ENCODE peak calls at places on chromosomes 11 and 22, in ten cellular contexts. One of them, this sample, is unnamed.

GRCh38 chr22:43260818-43261217 is 73.9 kb upstream of the TTLL12 start:
- DNase-seq in sigmoid colon: no peak
- DNase-seq in GM12878: no peak
- DNase-seq in CD8-positive, alpha-beta T cell: no peak
- DNase-seq in heart right ventricle: no peak
- DNase-seq in AG09309: no peak
- DNase-seq in fibroblast of lung: no peak
- DNase-seq in Peyer's patch: no peak
- DNase-seq in AG04450: no peak
- DNase-seq in IMR-90: peak
- DNase-seq in this sample: no peak

GRCh38 chr11:81869337-81870065 is 864.2 kb downstream of the FAM181B start:
- DNase-seq in IMR-90: no peak
- DNase-seq in sigmoid colon: no peak
- DNase-seq in fibroblast of lung: peak
- DNase-seq in AG04450: no peak
- DNase-seq in Peyer's patch: peak
- DNase-seq in heart right ventricle: no peak
- DNase-seq in CD8-positive, alpha-beta T cell: peak
- DNase-seq in GM12878: peak
- DNase-seq in AG09309: no peak
- DNase-seq in this sample: peak

GRCh38 chr11:27444801-27445215 is 27.8 kb downstream of the LGR4 start:
- DNase-seq in sigmoid colon: no peak
- DNase-seq in fibroblast of lung: no peak
- DNase-seq in IMR-90: no peak
- DNase-seq in CD8-positive, alpha-beta T cell: no peak
- DNase-seq in AG09309: no peak
- DNase-seq in AG04450: no peak
- DNase-seq in Peyer's patch: no peak
- DNase-seq in GM12878: no peak
- DNase-seq in heart right ventricle: no peak
- DNase-seq in this sample: no peak

GRCh38 chr11:12052676-12053605 is 44.5 kb upstream of the DKK3 start:
- DNase-seq in AG04450: no peak
- DNase-seq in IMR-90: no peak
- DNase-seq in sigmoid colon: peak
- DNase-seq in fibroblast of lung: no peak
- DNase-seq in CD8-positive, alpha-beta T cell: no peak
- DNase-seq in Peyer's patch: no peak
- DNase-seq in GM12878: no peak
- DNase-seq in AG09309: no peak
- DNase-seq in heart right ventricle: no peak
- DNase-seq in this sample: no peak

GRCh38 chr22:36678477-36678876 is 25.1 kb downstream of the CACNG2 start:
- DNase-seq in AG04450: no peak
- DNase-seq in fibroblast of lung: no peak
- DNase-seq in CD8-positive, alpha-beta T cell: no peak
- DNase-seq in IMR-90: no peak
- DNase-seq in AG09309: no peak
- DNase-seq in Peyer's patch: no peak
- DNase-seq in GM12878: no peak
- DNase-seq in sigmoid colon: no peak
- DNase-seq in heart right ventricle: no peak
- DNase-seq in this sample: no peak

GRCh38 chr11:86955111-86955673 is at the start of gene FZD4:
- DNase-seq in AG04450: peak
- DNase-seq in CD8-positive, alpha-beta T cell: no peak
- DNase-seq in fibroblast of lung: peak
- DNase-seq in GM12878: no peak
- DNase-seq in AG09309: peak
- DNase-seq in Peyer's patch: peak
- DNase-seq in IMR-90: peak
- DNase-seq in sigmoid colon: peak
- DNase-seq in heart right ventricle: peak
- DNase-seq in this sample: peak

GRCh38 chr22:32080904-32081303 is 37.8 kb downstream of the SLC5A1 start:
- DNase-seq in fibroblast of lung: peak
- DNase-seq in CD8-positive, alpha-beta T cell: no peak
- DNase-seq in sigmoid colon: no peak
- DNase-seq in Peyer's patch: no peak
- DNase-seq in AG04450: peak
- DNase-seq in GM12878: peak
- DNase-seq in AG09309: peak
- DNase-seq in IMR-90: peak
- DNase-seq in heart right ventricle: no peak
- DNase-seq in this sample: peak

GRCh38 chr11:76030286-76030685 is 176.0 kb downstream of the WNT11 start:
- DNase-seq in fibroblast of lung: peak
- DNase-seq in heart right ventricle: no peak
- DNase-seq in IMR-90: peak
- DNase-seq in GM12878: no peak
- DNase-seq in CD8-positive, alpha-beta T cell: no peak
- DNase-seq in sigmoid colon: no peak
- DNase-seq in AG09309: no peak
- DNase-seq in AG04450: peak
- DNase-seq in Peyer's patch: no peak
- DNase-seq in this sample: no peak

GRCh38 chr11:28257761-28258160 is 149.6 kb downstream of the METTL15 start:
- DNase-seq in fibroblast of lung: peak
- DNase-seq in sigmoid colon: no peak
- DNase-seq in Peyer's patch: no peak
- DNase-seq in IMR-90: peak
- DNase-seq in GM12878: no peak
- DNase-seq in CD8-positive, alpha-beta T cell: no peak
- DNase-seq in AG04450: no peak
- DNase-seq in AG09309: no peak
- DNase-seq in heart right ventricle: no peak
- DNase-seq in this sample: no peak

GRCh38 chr11:40401132-40401853 is 1058.2 kb downstream of the LRRC4C start:
- DNase-seq in AG04450: no peak
- DNase-seq in AG09309: no peak
- DNase-seq in IMR-90: no peak
- DNase-seq in Peyer's patch: no peak
- DNase-seq in CD8-positive, alpha-beta T cell: no peak
- DNase-seq in sigmoid colon: no peak
- DNase-seq in GM12878: no peak
- DNase-seq in fibroblast of lung: no peak
- DNase-seq in heart right ventricle: no peak
- DNase-seq in this sample: no peak

GRCh38 chr22:45254789-45255261 is 14.1 kb upstream of the KIAA0930 start:
- DNase-seq in GM12878: peak
- DNase-seq in sigmoid colon: no peak
- DNase-seq in AG04450: no peak
- DNase-seq in CD8-positive, alpha-beta T cell: no peak
- DNase-seq in heart right ventricle: no peak
- DNase-seq in fibroblast of lung: peak
- DNase-seq in IMR-90: no peak
- DNase-seq in AG09309: no peak
- DNase-seq in Peyer's patch: no peak
- DNase-seq in this sample: peak

GRCh38 chr11:73265278-73265810 is 6.8 kb upstream of the P2RY6 start:
- DNase-seq in CD8-positive, alpha-beta T cell: no peak
- DNase-seq in AG04450: no peak
- DNase-seq in Peyer's patch: no peak
- DNase-seq in fibroblast of lung: peak
- DNase-seq in IMR-90: no peak
- DNase-seq in AG09309: no peak
- DNase-seq in heart right ventricle: no peak
- DNase-seq in GM12878: no peak
- DNase-seq in sigmoid colon: no peak
- DNase-seq in this sample: no peak
- H3K4me3 ChIP-seq in CD8-positive, alpha-beta T cell: no peak
- H3K4me3 ChIP-seq in AG04450: no peak
- H3K4me3 ChIP-seq in Peyer's patch: no peak
- H3K4me3 ChIP-seq in fibroblast of lung: no peak
- H3K4me3 ChIP-seq in IMR-90: no peak
- H3K4me3 ChIP-seq in AG09309: no peak
- H3K4me3 ChIP-seq in heart right ventricle: no peak
- H3K4me3 ChIP-seq in GM12878: no peak
- H3K4me3 ChIP-seq in sigmoid colon: no peak
- H3K4me3 ChIP-seq in this sample: no peak

DNA sequence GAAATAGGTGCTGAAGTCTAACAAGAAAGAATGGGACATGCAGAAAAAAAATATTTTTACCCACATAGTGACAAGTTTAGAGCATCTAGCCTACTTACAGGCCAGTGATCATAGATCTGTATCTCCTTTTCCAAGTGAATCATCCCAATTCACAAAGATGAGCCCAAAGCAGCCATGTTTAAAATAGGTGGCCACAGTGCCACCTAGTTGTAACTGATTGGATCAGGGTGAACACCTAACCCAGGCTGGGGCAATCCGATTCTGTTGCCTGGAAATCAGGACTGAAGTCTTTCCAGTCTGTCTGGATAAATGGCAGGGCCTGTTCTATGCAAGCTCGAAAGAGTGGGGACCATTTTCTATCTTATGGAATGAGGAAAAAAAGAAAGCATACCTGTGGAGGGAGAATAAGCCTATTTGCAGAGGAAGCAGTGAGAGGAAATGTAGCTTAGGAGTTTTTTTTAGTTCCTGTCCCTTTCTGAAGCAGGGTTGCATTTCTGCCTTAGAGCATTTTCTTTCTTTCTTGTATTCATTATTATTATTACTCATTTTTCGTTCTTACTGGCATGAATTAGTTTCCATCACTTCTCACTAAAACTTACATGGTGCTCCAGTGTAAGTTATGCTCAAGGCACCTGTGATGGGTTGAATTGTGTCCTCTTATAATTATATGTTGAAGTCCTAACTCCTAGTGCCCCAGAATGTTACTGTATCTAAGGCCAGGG is 113.2 kb upstream of the RAG2 start:
- DNase-seq in IMR-90: no peak
- DNase-seq in sigmoid colon: no peak
- DNase-seq in fibroblast of lung: no peak
- DNase-seq in AG04450: no peak
- DNase-seq in GM12878: no peak
- DNase-seq in heart right ventricle: no peak
- DNase-seq in AG09309: no peak
- DNase-seq in CD8-positive, alpha-beta T cell: no peak
- DNase-seq in Peyer's patch: no peak
- DNase-seq in this sample: no peak
- TF ChIP-seq CTCF in IMR-90: no peak
- TF ChIP-seq CTCF in sigmoid colon: no peak
- TF ChIP-seq CTCF in fibroblast of lung: peak
- TF ChIP-seq CTCF in AG04450: no peak
- TF ChIP-seq CTCF in GM12878: no peak
- TF ChIP-seq CTCF in heart right ventricle: no peak
- TF ChIP-seq CTCF in AG09309: no peak
- TF ChIP-seq CTCF in CD8-positive, alpha-beta T cell: no peak
- TF ChIP-seq CTCF in Peyer's patch: no peak
- TF ChIP-seq CTCF in this sample: peak

GRCh38 chr11:69443968-69444364 is 37.5 kb upstream of the LINC01488 start:
- DNase-seq in CD8-positive, alpha-beta T cell: no peak
- DNase-seq in Peyer's patch: no peak
- DNase-seq in AG09309: no peak
- DNase-seq in AG04450: no peak
- DNase-seq in heart right ventricle: peak
- DNase-seq in sigmoid colon: no peak
- DNase-seq in IMR-90: peak
- DNase-seq in GM12878: no peak
- DNase-seq in fibroblast of lung: peak
- DNase-seq in this sample: no peak
- H3K4me3 ChIP-seq in CD8-positive, alpha-beta T cell: peak
- H3K4me3 ChIP-seq in Peyer's patch: peak
- H3K4me3 ChIP-seq in AG09309: peak
- H3K4me3 ChIP-seq in AG04450: peak
- H3K4me3 ChIP-seq in heart right ventricle: peak
- H3K4me3 ChIP-seq in sigmoid colon: no peak
- H3K4me3 ChIP-seq in IMR-90: peak
- H3K4me3 ChIP-seq in GM12878: no peak
- H3K4me3 ChIP-seq in fibroblast of lung: peak
- H3K4me3 ChIP-seq in this sample: no peak

DNA sequence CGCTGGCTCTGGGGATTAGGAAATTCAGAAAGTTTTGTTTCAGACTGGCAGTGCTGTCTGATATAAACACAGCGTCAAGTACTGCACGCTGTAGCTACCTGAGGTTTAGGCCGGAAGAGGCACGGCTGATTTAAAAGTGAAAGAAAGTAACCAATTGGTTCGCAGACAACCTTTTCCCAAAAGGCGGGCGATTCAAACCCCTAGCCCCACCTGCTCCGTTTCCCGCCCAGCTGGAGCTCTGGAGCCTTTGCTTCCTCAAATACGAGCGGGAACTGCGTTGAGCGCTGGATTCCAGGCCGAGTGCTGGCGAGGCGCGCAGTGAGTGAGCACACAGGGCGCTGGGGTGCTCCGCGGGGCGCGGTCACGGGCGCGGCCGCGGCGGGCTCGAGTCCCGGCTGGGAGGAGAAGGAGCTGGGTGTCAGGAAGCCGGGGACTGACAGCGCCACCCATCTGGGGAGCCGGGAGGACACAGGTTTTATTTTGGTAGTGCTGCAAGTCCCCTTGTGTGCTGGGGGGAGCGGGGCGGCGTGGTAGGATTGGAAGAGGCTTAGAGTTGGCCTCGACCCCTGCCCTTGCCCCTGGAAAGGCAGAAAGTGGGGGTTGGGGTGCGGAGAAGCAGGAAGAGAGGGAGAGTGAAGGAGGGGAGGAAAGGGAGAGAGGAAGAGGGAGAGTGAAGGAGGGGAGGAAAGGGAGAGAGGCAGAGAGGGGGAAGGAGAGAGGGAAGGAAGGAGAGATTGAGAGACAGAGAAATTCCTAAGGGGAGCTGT is 2.1 kb downstream of the FAM111A start:
- DNase-seq in IMR-90: peak
- DNase-seq in fibroblast of lung: peak
- DNase-seq in Peyer's patch: peak
- DNase-seq in CD8-positive, alpha-beta T cell: peak
- DNase-seq in AG04450: peak
- DNase-seq in sigmoid colon: peak
- DNase-seq in heart right ventricle: peak
- DNase-seq in AG09309: peak
- DNase-seq in GM12878: peak
- DNase-seq in this sample: peak
- TF ChIP-seq CTCF in IMR-90: peak
- TF ChIP-seq CTCF in fibroblast of lung: no peak
- TF ChIP-seq CTCF in Peyer's patch: no peak
- TF ChIP-seq CTCF in CD8-positive, alpha-beta T cell: no peak
- TF ChIP-seq CTCF in AG04450: no peak
- TF ChIP-seq CTCF in sigmoid colon: no peak
- TF ChIP-seq CTCF in heart right ventricle: no peak
- TF ChIP-seq CTCF in AG09309: no peak
- TF ChIP-seq CTCF in GM12878: peak
- TF ChIP-seq CTCF in this sample: peak

GRCh38 chr11:124644426-124645280 is 22.0 kb downstream of the TBRG1 start:
- DNase-seq in IMR-90: peak
- DNase-seq in AG09309: no peak
- DNase-seq in heart right ventricle: peak
- DNase-seq in AG04450: no peak
- DNase-seq in fibroblast of lung: peak
- DNase-seq in GM12878: no peak
- DNase-seq in Peyer's patch: peak
- DNase-seq in CD8-positive, alpha-beta T cell: no peak
- DNase-seq in sigmoid colon: peak
- DNase-seq in this sample: no peak
- H3K4me3 ChIP-seq in IMR-90: peak
- H3K4me3 ChIP-seq in AG09309: no peak
- H3K4me3 ChIP-seq in heart right ventricle: peak
- H3K4me3 ChIP-seq in AG04450: no peak
- H3K4me3 ChIP-seq in fibroblast of lung: peak
- H3K4me3 ChIP-seq in GM12878: no peak
- H3K4me3 ChIP-seq in Peyer's patch: no peak
- H3K4me3 ChIP-seq in CD8-positive, alpha-beta T cell: no peak
- H3K4me3 ChIP-seq in sigmoid colon: no peak
- H3K4me3 ChIP-seq in this sample: no peak

GRCh38 chr22:37781434-37782059 is 26.2 kb upstream of the GCAT start:
- DNase-seq in Peyer's patch: no peak
- DNase-seq in GM12878: no peak
- DNase-seq in AG04450: no peak
- DNase-seq in IMR-90: peak
- DNase-seq in heart right ventricle: no peak
- DNase-seq in sigmoid colon: no peak
- DNase-seq in AG09309: no peak
- DNase-seq in fibroblast of lung: no peak
- DNase-seq in CD8-positive, alpha-beta T cell: no peak
- DNase-seq in this sample: no peak
- TF ChIP-seq CTCF in Peyer's patch: no peak
- TF ChIP-seq CTCF in GM12878: no peak
- TF ChIP-seq CTCF in AG04450: peak
- TF ChIP-seq CTCF in IMR-90: peak
- TF ChIP-seq CTCF in heart right ventricle: peak
- TF ChIP-seq CTCF in sigmoid colon: no peak
- TF ChIP-seq CTCF in AG09309: peak
- TF ChIP-seq CTCF in fibroblast of lung: peak
- TF ChIP-seq CTCF in CD8-positive, alpha-beta T cell: no peak
- TF ChIP-seq CTCF in this sample: no peak

This sample was measured in GM06990.